ENCODE peak calls at places on chromosomes 2 and 18, in nine cellular contexts. One of them, this sample, is unnamed.

GRCh38 chr2:236744316-236745105 is 174.9 kb downstream of the ACKR3 start:
- DNase-seq in suprapubic skin: no peak
- DNase-seq in hepatocyte: no peak
- DNase-seq in heart right ventricle: no peak
- DNase-seq in mesendoderm: peak; percentile 23
- DNase-seq in upper lobe of right lung: no peak
- DNase-seq in PC-9: peak; percentile 16
- DNase-seq in IMR-90: peak; percentile 74
- DNase-seq in CD8-positive, alpha-beta T cell: no peak
- DNase-seq in this sample: no peak

GRCh38 chr2:113390133-113390849 is 47.2 kb upstream of the ZNG1B start:
- DNase-seq in CD8-positive, alpha-beta T cell: peak; percentile 23
- DNase-seq in PC-9: peak; percentile 63
- DNase-seq in IMR-90: peak; percentile 79
- DNase-seq in hepatocyte: peak; percentile 91
- DNase-seq in suprapubic skin: no peak
- DNase-seq in heart right ventricle: no peak
- DNase-seq in upper lobe of right lung: no peak
- DNase-seq in mesendoderm: peak; percentile 84
- DNase-seq in this sample: peak; percentile 60

GRCh38 chr18:26549103-26549485 is 741 bp upstream of the KCTD1 start:
- DNase-seq in suprapubic skin: peak; percentile 65
- DNase-seq in IMR-90: peak; percentile 31
- DNase-seq in upper lobe of right lung: peak; percentile 70
- DNase-seq in heart right ventricle: no peak
- DNase-seq in PC-9: peak; percentile 45
- DNase-seq in hepatocyte: peak; percentile 38
- DNase-seq in mesendoderm: peak; percentile 73
- DNase-seq in CD8-positive, alpha-beta T cell: no peak
- DNase-seq in this sample: no peak

GRCh38 chr2:64143154-64144056 is 815 bp downstream of the PELI1 start:
- DNase-seq in CD8-positive, alpha-beta T cell: no peak
- DNase-seq in heart right ventricle: peak; percentile 52
- DNase-seq in suprapubic skin: no peak
- DNase-seq in PC-9: no peak
- DNase-seq in hepatocyte: peak; percentile 64
- DNase-seq in mesendoderm: peak; percentile 52
- DNase-seq in upper lobe of right lung: peak; percentile 74
- DNase-seq in IMR-90: peak; percentile 34
- DNase-seq in this sample: peak; percentile 37

GRCh38 chr2:149087751-149088150 is 49.3 kb downstream of the LYPD6B start:
- DNase-seq in upper lobe of right lung: no peak
- DNase-seq in suprapubic skin: no peak
- DNase-seq in mesendoderm: peak; percentile 55
- DNase-seq in CD8-positive, alpha-beta T cell: no peak
- DNase-seq in PC-9: no peak
- DNase-seq in IMR-90: no peak
- DNase-seq in hepatocyte: peak; percentile 11
- DNase-seq in heart right ventricle: no peak
- DNase-seq in this sample: no peak

GRCh38 chr2:146661494-146662096 is 1183.2 kb upstream of the ACVR2A start:
- DNase-seq in IMR-90: peak; percentile 60
- DNase-seq in heart right ventricle: no peak
- DNase-seq in CD8-positive, alpha-beta T cell: no peak
- DNase-seq in upper lobe of right lung: no peak
- DNase-seq in PC-9: no peak
- DNase-seq in mesendoderm: peak; percentile 62
- DNase-seq in hepatocyte: peak; percentile 52
- DNase-seq in suprapubic skin: no peak
- DNase-seq in this sample: no peak

GRCh38 chr2:26977012-26977411 is 6.6 kb downstream of the MAPRE3 start:
- DNase-seq in suprapubic skin: no peak
- DNase-seq in hepatocyte: no peak
- DNase-seq in heart right ventricle: no peak
- DNase-seq in CD8-positive, alpha-beta T cell: no peak
- DNase-seq in mesendoderm: no peak
- DNase-seq in IMR-90: no peak
- DNase-seq in upper lobe of right lung: no peak
- DNase-seq in PC-9: no peak
- DNase-seq in this sample: no peak

GRCh38 chr2:19217203-19217602 is 141.2 kb downstream of the OSR1 start:
- DNase-seq in suprapubic skin: no peak
- DNase-seq in upper lobe of right lung: no peak
- DNase-seq in PC-9: no peak
- DNase-seq in mesendoderm: no peak
- DNase-seq in IMR-90: no peak
- DNase-seq in heart right ventricle: no peak
- DNase-seq in hepatocyte: no peak
- DNase-seq in CD8-positive, alpha-beta T cell: no peak
- DNase-seq in this sample: no peak

GRCh38 chr2:3182848-3183247 is 194.8 kb downstream of the EIPR1 start:
- DNase-seq in upper lobe of right lung: no peak
- DNase-seq in suprapubic skin: no peak
- DNase-seq in mesendoderm: no peak
- DNase-seq in hepatocyte: no peak
- DNase-seq in PC-9: no peak
- DNase-seq in heart right ventricle: no peak
- DNase-seq in IMR-90: no peak
- DNase-seq in CD8-positive, alpha-beta T cell: no peak
- DNase-seq in this sample: no peak

GRCh38 chr2:230449901-230450467 is 34.0 kb downstream of the SP100 start:
- DNase-seq in upper lobe of right lung: no peak
- DNase-seq in hepatocyte: no peak
- DNase-seq in IMR-90: no peak
- DNase-seq in mesendoderm: no peak
- DNase-seq in suprapubic skin: no peak
- DNase-seq in CD8-positive, alpha-beta T cell: no peak
- DNase-seq in PC-9: no peak
- DNase-seq in heart right ventricle: no peak
- DNase-seq in this sample: no peak
- H3K27ac ChIP-seq in upper lobe of right lung: no peak overlapping the region
- H3K27ac ChIP-seq in hepatocyte: no peak overlapping the region
- H3K27ac ChIP-seq in IMR-90: no peak overlapping the region
- H3K27ac ChIP-seq in mesendoderm: no peak overlapping the region
- H3K27ac ChIP-seq in suprapubic skin: no peak overlapping the region
- H3K27ac ChIP-seq in CD8-positive, alpha-beta T cell: no peak overlapping the region
- H3K27ac ChIP-seq in PC-9: no peak overlapping the region
- H3K27ac ChIP-seq in heart right ventricle: no peak overlapping the region
- H3K27ac ChIP-seq in this sample: no peak overlapping the region

GRCh38 chr18:21684731-21685130 is 19.8 kb downstream of the ABHD3 start:
- DNase-seq in CD8-positive, alpha-beta T cell: no peak
- DNase-seq in IMR-90: no peak
- DNase-seq in suprapubic skin: no peak
- DNase-seq in hepatocyte: no peak
- DNase-seq in heart right ventricle: no peak
- DNase-seq in upper lobe of right lung: no peak
- DNase-seq in PC-9: no peak
- DNase-seq in mesendoderm: no peak
- DNase-seq in this sample: no peak

GRCh38 chr18:21686282-21687105 is 18.1 kb downstream of the ABHD3 start:
- DNase-seq in suprapubic skin: no peak
- DNase-seq in mesendoderm: no peak
- DNase-seq in IMR-90: peak; percentile 59
- DNase-seq in upper lobe of right lung: no peak
- DNase-seq in heart right ventricle: no peak
- DNase-seq in CD8-positive, alpha-beta T cell: no peak
- DNase-seq in PC-9: peak; percentile 35
- DNase-seq in hepatocyte: peak; percentile 69
- DNase-seq in this sample: no peak

GRCh38 chr18:21693322-21693721 is 11.3 kb downstream of the ABHD3 start:
- DNase-seq in heart right ventricle: no peak
- DNase-seq in hepatocyte: no peak
- DNase-seq in PC-9: no peak
- DNase-seq in upper lobe of right lung: no peak
- DNase-seq in CD8-positive, alpha-beta T cell: no peak
- DNase-seq in suprapubic skin: no peak
- DNase-seq in mesendoderm: no peak
- DNase-seq in IMR-90: no peak
- DNase-seq in this sample: no peak

GRCh38 chr18:21689736-21690135 is 14.8 kb downstream of the ABHD3 start:
- DNase-seq in upper lobe of right lung: no peak
- DNase-seq in hepatocyte: no peak
- DNase-seq in suprapubic skin: no peak
- DNase-seq in IMR-90: no peak
- DNase-seq in PC-9: no peak
- DNase-seq in heart right ventricle: no peak
- DNase-seq in mesendoderm: no peak
- DNase-seq in CD8-positive, alpha-beta T cell: no peak
- DNase-seq in this sample: no peak
- H3K36me3 ChIP-seq in upper lobe of right lung: no peaks in the 10 kb centered on the region
- H3K36me3 ChIP-seq in hepatocyte: no peaks in the 10 kb centered on the region
- H3K36me3 ChIP-seq in suprapubic skin: no peaks in the 10 kb centered on the region
- H3K36me3 ChIP-seq in IMR-90: no peaks in the 10 kb centered on the region
- H3K36me3 ChIP-seq in PC-9: no peaks in the 10 kb centered on the region
- H3K36me3 ChIP-seq in heart right ventricle: peaks cover 4% of the 10 kb centered on the region
- H3K36me3 ChIP-seq in mesendoderm: no peaks in the 10 kb centered on the region
- H3K36me3 ChIP-seq in CD8-positive, alpha-beta T cell: peaks cover 5% of the 10 kb centered on the region
- H3K36me3 ChIP-seq in this sample: no peaks in the 10 kb centered on the region

GRCh38 chr2:120710256-120710655 is 25.4 kb upstream of the GLI2 start:
- DNase-seq in suprapubic skin: peak; percentile 34
- DNase-seq in hepatocyte: no peak
- DNase-seq in CD8-positive, alpha-beta T cell: no peak
- DNase-seq in PC-9: no peak
- DNase-seq in upper lobe of right lung: peak; percentile 34
- DNase-seq in mesendoderm: no peak
- DNase-seq in heart right ventricle: no peak
- DNase-seq in IMR-90: peak; percentile 79
- DNase-seq in this sample: no peak

GRCh38 chr2:120708944-120709607 is 26.6 kb upstream of the GLI2 start:
- DNase-seq in suprapubic skin: peak; percentile 15
- DNase-seq in PC-9: no peak
- DNase-seq in CD8-positive, alpha-beta T cell: no peak
- DNase-seq in mesendoderm: no peak
- DNase-seq in IMR-90: no peak
- DNase-seq in upper lobe of right lung: peak; percentile 23
- DNase-seq in heart right ventricle: no peak
- DNase-seq in hepatocyte: no peak
- DNase-seq in this sample: no peak

GRCh38 chr2:120711694-120712093 is 24.0 kb upstream of the GLI2 start:
- DNase-seq in hepatocyte: no peak
- DNase-seq in CD8-positive, alpha-beta T cell: no peak
- DNase-seq in suprapubic skin: no peak
- DNase-seq in mesendoderm: no peak
- DNase-seq in heart right ventricle: no peak
- DNase-seq in IMR-90: no peak
- DNase-seq in PC-9: no peak
- DNase-seq in upper lobe of right lung: peak; percentile 6
- DNase-seq in this sample: no peak

GRCh38 chr2:120707816-120708215 is 27.9 kb upstream of the GLI2 start:
- DNase-seq in mesendoderm: no peak
- DNase-seq in IMR-90: peak; percentile 9
- DNase-seq in upper lobe of right lung: peak; percentile 35
- DNase-seq in hepatocyte: no peak
- DNase-seq in heart right ventricle: no peak
- DNase-seq in PC-9: no peak
- DNase-seq in CD8-positive, alpha-beta T cell: no peak
- DNase-seq in suprapubic skin: peak; percentile 45
- DNase-seq in this sample: no peak

DNA sequence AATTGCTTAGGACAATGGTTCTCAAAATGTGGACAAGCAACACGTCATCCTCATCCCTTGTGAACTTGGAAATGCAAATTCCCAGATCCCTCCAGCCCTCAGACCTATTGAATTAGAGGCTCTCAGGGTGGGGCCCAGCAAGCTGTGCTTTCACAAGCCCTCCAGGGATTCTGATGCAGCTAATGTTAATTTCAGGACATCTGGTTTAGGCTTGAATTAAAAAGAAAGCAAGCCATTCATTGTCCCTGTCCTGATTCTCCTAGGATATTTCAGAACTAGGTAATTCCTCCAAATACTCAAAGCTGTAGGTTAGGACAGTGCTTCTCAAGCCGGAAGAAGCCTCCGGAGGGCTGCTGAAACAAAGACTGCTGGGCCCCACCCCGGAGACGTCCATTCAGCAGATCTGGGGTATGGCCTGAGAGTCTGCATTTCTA is 26.0 kb upstream of the GLI2 start:
- DNase-seq in upper lobe of right lung: peak; percentile 16
- DNase-seq in PC-9: no peak
- DNase-seq in hepatocyte: no peak
- DNase-seq in heart right ventricle: no peak
- DNase-seq in IMR-90: no peak
- DNase-seq in CD8-positive, alpha-beta T cell: no peak
- DNase-seq in mesendoderm: peak; percentile 82
- DNase-seq in suprapubic skin: peak; percentile 30
- DNase-seq in this sample: no peak
- H3K27ac ChIP-seq in upper lobe of right lung: no peak overlapping the region
- H3K27ac ChIP-seq in PC-9: no peak overlapping the region
- H3K27ac ChIP-seq in hepatocyte: no peak overlapping the region
- H3K27ac ChIP-seq in heart right ventricle: no peak overlapping the region
- H3K27ac ChIP-seq in IMR-90: no peak overlapping the region
- H3K27ac ChIP-seq in CD8-positive, alpha-beta T cell: no peak overlapping the region
- H3K27ac ChIP-seq in mesendoderm: no peak overlapping the region
- H3K27ac ChIP-seq in suprapubic skin: no peak overlapping the region
- H3K27ac ChIP-seq in this sample: no peak overlapping the region

GRCh38 chr18:9545029-9545428 is 69.3 kb downstream of the PPP4R1 start:
- DNase-seq in mesendoderm: no peak
- DNase-seq in IMR-90: no peak
- DNase-seq in CD8-positive, alpha-beta T cell: no peak
- DNase-seq in hepatocyte: no peak
- DNase-seq in heart right ventricle: no peak
- DNase-seq in PC-9: no peak
- DNase-seq in suprapubic skin: no peak
- DNase-seq in upper lobe of right lung: no peak
- DNase-seq in this sample: no peak

GRCh38 chr18:9546468-9546867 is 67.9 kb downstream of the PPP4R1 start:
- DNase-seq in hepatocyte: no peak
- DNase-seq in PC-9: no peak
- DNase-seq in IMR-90: no peak
- DNase-seq in heart right ventricle: no peak
- DNase-seq in suprapubic skin: no peak
- DNase-seq in mesendoderm: no peak
- DNase-seq in CD8-positive, alpha-beta T cell: no peak
- DNase-seq in upper lobe of right lung: no peak
- DNase-seq in this sample: no peak

GRCh38 chr18:9549405-9549804 is 65.0 kb downstream of the PPP4R1 start:
- DNase-seq in PC-9: no peak
- DNase-seq in mesendoderm: no peak
- DNase-seq in IMR-90: no peak
- DNase-seq in upper lobe of right lung: no peak
- DNase-seq in heart right ventricle: no peak
- DNase-seq in hepatocyte: no peak
- DNase-seq in suprapubic skin: no peak
- DNase-seq in CD8-positive, alpha-beta T cell: no peak
- DNase-seq in this sample: no peak

GRCh38 chr18:9550413-9550812 is 63.9 kb downstream of the PPP4R1 start:
- DNase-seq in upper lobe of right lung: no peak
- DNase-seq in suprapubic skin: no peak
- DNase-seq in mesendoderm: no peak
- DNase-seq in hepatocyte: no peak
- DNase-seq in CD8-positive, alpha-beta T cell: no peak
- DNase-seq in heart right ventricle: no peak
- DNase-seq in IMR-90: no peak
- DNase-seq in PC-9: no peak
- DNase-seq in this sample: no peak

DNA sequence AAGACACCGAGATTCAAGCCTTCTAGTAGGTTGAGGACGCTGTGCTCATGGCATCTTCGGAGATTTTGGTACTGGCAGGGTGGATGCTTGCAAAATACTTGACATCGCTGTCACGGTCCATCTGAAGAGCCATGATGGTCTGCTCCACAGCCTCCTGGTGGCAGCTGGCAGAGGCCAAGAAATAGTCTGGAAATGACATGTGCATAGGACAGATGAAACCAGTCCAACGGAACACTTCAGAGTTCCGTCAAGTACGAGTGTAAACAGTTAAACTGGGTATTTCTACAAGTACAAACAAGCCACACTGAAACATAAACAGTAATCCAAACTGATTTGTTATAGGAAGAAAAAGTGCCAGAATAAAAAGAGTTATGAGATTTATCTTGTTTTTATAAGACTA is 66.6 kb downstream of the PPP4R1 start:
- DNase-seq in mesendoderm: no peak
- DNase-seq in IMR-90: no peak
- DNase-seq in hepatocyte: no peak
- DNase-seq in upper lobe of right lung: no peak
- DNase-seq in PC-9: no peak
- DNase-seq in CD8-positive, alpha-beta T cell: no peak
- DNase-seq in heart right ventricle: no peak
- DNase-seq in suprapubic skin: no peak
- DNase-seq in this sample: no peak
- H3K36me3 ChIP-seq in mesendoderm: peaks cover 20% of the 10 kb centered on the region
- H3K36me3 ChIP-seq in IMR-90: peaks cover 55% of the 10 kb centered on the region
- H3K36me3 ChIP-seq in hepatocyte: peaks cover 1% of the 10 kb centered on the region
- H3K36me3 ChIP-seq in upper lobe of right lung: peaks cover 72% of the 10 kb centered on the region
- H3K36me3 ChIP-seq in PC-9: peaks cover 30% of the 10 kb centered on the region
- H3K36me3 ChIP-seq in CD8-positive, alpha-beta T cell: peaks cover 25% of the 10 kb centered on the region
- H3K36me3 ChIP-seq in heart right ventricle: peaks cover 61% of the 10 kb centered on the region
- H3K36me3 ChIP-seq in suprapubic skin: peaks cover 77% of the 10 kb centered on the region
- H3K36me3 ChIP-seq in this sample: no peaks in the 10 kb centered on the region

This sample was measured in uterus.